ENCODE peak calls at places on chromosome 4, in nine cellular contexts. D, F, G, U, A, T, L, C and W are unnamed samples.
A peak's percentile ranks its signal among the peaks of the same experiment; 100 is the strongest.

GRCh38 chr4:2059034-2059725 is at the start of gene NAT8L:
- DNase-seq in D (peak; percentile 60), F (peak; percentile 55), G (no peak), U (no peak), A (no peak), T (no peak), L (peak; percentile 21), C (peak; percentile 71), W (no peak)

GRCh38 chr4:77564231-77564630 is 41.4 kb upstream of the CXCL13 start:
- DNase-seq in D (peak; percentile 35), F (no peak), G (no peak), U (peak; percentile 23), A (no peak), T (no peak), L (no peak), C (peak; percentile 52), W (no peak)

GRCh38 chr4:122278976-122279375 is 99.8 kb upstream of the ADAD1 start:
- DNase-seq in D (no peak), F (no peak), G (no peak), U (no peak), A (no peak), T (no peak), L (no peak), C (no peak), W (no peak)

GRCh38 chr4:11252149-11252548 is 176.5 kb downstream of the HS3ST1 start:
- DNase-seq in D (no peak), F (no peak), G (no peak), U (no peak), A (no peak), T (no peak), L (no peak), C (no peak), W (no peak)

GRCh38 chr4:31984872-31985271 is 1264.7 kb downstream of the PCDH7 start:
- DNase-seq in D (no peak), F (no peak), G (no peak), U (peak; percentile 3), A (no peak), T (peak; percentile 22), L (no peak), C (no peak), W (no peak)

GRCh38 chr4:150176559-150176958 is 98.3 kb downstream of the DCLK2 start:
- DNase-seq in D (no peak), F (peak; percentile 54), G (no peak), U (no peak), A (peak; percentile 10), T (no peak), L (no peak), C (peak; percentile 85), W (no peak)

GRCh38 chr4:54677416-54677815 is 19.7 kb downstream of the KIT start:
- DNase-seq in D (no peak), F (peak; percentile 61), G (no peak), U (no peak), A (no peak), T (no peak), L (no peak), C (no peak), W (no peak)

GRCh38 chr4:1011022-1011694 is at the start of gene FGFRL1:
- DNase-seq in D (peak; percentile 98), F (peak; percentile 94), G (peak; percentile 88), U (peak; percentile 84), A (peak; percentile 41), T (peak; percentile 71), L (peak; percentile 73), C (peak; percentile 96), W (no peak)

GRCh38 chr4:88706574-88706973 is 8.9 kb upstream of the NAP1L5 start:
- DNase-seq in D (peak; percentile 66), F (peak; percentile 69), G (no peak), U (peak; percentile 83), A (peak; percentile 43), T (peak; percentile 62), L (no peak), C (peak; percentile 80), W (no peak)

GRCh38 chr4:65670331-65671031 is at the start of gene EPHA5:
- DNase-seq in D (peak; percentile 78), F (peak; percentile 93), G (no peak), U (peak; percentile 70), A (peak; percentile 21), T (peak; percentile 93), L (no peak), C (peak; percentile 11), W (peak; percentile 97)

GRCh38 chr4:787561-787981 is 38.4 kb downstream of the CPLX1 start:
- DNase-seq in D (peak; percentile 68), F (no peak), G (no peak), U (no peak), A (no peak), T (no peak), L (no peak), C (no peak), W (no peak)

GRCh38 chr4:125316781-125317525 is 2.2 kb downstream of the FAT4 start:
- DNase-seq in D (peak; percentile 77), F (peak; percentile 37), G (no peak), U (peak; percentile 61), A (no peak), T (peak; percentile 23), L (no peak), C (peak; percentile 73), W (peak; percentile 90)

GRCh38 chr4:39976141-39976944 is 1.4 kb downstream of the PDS5A start:
- DNase-seq in D (peak; percentile 87), F (peak; percentile 85), G (peak; percentile 61), U (peak; percentile 88), A (peak; percentile 38), T (peak; percentile 75), L (peak; percentile 76), C (peak; percentile 91), W (no peak)

GRCh38 chr4:46931981-46932380 is 22.9 kb upstream of the COX7B2 start:
- DNase-seq in D (no peak), F (peak; percentile 67), G (no peak), U (peak; percentile 72), A (no peak), T (peak; percentile 58), L (no peak), C (peak; percentile 60), W (no peak)

GRCh38 chr4:7156273-7157139 is 35.8 kb upstream of the SORCS2 start:
- DNase-seq in D (no peak), F (no peak), G (no peak), U (peak; percentile 35), A (no peak), T (peak; percentile 26), L (no peak), C (peak; percentile 65), W (peak; percentile 75)

GRCh38 chr4:2340272-2341061 is 78.0 kb downstream of the ZFYVE28 start:
- DNase-seq in D (peak; percentile 35), F (no peak), G (peak; percentile 11), U (no peak), A (no peak), T (no peak), L (no peak), C (no peak), W (peak; percentile 79)

GRCh38 chr4:25621027-25621930 is 34.4 kb upstream of the SLC34A2 start:
- DNase-seq in D (no peak), F (no peak), G (no peak), U (no peak), A (no peak), T (no peak), L (no peak), C (no peak), W (no peak)

GRCh38 chr4:84028340-84028739 is 470.8 kb downstream of the NKX6-1 start:
- DNase-seq in D (no peak), F (no peak), G (no peak), U (no peak), A (no peak), T (peak; percentile 1), L (peak; percentile 15), C (no peak), W (no peak)
- TF ChIP-seq CTCF in D (no peak), F (no peak), G (no peak), U (no peak), A (no peak), T (peak; percentile 21), L (peak; percentile 13), C (no peak), W (no peak)

DNA sequence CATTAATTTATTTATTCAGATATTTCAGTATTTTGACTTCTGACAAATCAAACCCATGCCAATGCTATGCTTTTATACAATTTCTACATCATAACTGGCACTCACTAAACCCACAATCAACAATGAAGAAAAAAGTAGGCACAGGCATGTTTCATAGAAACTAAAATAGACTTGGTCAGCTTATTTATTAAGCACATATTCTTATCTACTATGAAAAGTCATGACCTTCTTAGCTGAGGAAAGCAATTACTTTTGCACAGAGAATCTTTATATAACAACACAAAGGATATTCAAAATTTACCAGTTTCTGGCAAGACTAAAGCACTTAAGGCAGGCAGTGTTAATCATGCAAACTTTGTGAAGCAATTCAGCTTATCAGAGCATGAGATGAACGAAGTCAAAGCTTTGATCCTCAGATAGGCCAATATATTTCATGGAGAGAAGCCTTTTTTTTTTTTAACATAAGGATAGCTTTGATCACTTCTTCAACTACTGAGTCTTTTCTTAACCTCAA is 490.6 kb downstream of the INPP4B start:
- DNase-seq in D (no peak), F (no peak), G (no peak), U (no peak), A (no peak), T (no peak), L (no peak), C (no peak), W (no peak)
- TF ChIP-seq CTCF in D (no peak), F (no peak), G (no peak), U (no peak), A (no peak), T (no peak), L (no peak), C (no peak), W (no peak)

DNA sequence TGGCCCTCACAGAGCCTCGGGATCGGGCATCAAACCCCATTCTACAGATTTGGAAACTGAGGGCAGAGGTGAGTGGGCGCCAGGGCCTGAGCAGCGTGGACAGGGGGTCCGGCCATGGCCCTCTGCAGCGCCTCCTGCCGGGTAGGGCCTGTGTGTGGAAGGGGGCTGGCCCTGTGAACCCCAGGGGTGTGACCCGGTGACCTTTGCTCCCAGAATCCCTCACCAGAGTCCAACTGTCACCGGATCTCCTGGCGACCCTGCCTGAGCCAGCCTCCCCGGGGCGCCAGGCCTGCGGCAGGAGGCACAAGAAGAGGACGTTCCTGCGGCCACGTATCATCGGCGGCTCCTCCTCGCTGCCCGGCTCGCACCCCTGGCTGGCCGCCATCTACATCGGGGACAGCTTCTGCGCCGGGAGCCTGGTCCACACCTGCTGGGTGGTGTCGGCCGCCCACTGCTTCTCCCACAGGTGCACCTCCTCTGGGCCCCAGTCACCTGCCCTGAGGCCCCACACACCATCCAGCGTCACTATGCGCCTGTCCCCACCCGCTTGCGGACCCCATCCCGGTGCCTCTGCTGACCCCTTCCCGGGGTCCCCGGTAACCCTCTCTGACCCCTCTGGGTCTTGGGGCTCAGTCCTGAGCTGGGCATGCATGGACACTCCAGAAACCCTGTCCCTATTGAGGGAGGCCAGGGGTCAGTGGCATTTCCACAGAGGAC is 4.2 kb downstream of the HGFAC start:
- DNase-seq in D (peak; percentile 71), F (no peak), G (no peak), U (no peak), A (no peak), T (no peak), L (no peak), C (no peak), W (no peak)
- TF ChIP-seq CTCF in D (no peak), F (no peak), G (no peak), U (no peak), A (no peak), T (no peak), L (no peak), C (no peak), W (no peak)

DNA sequence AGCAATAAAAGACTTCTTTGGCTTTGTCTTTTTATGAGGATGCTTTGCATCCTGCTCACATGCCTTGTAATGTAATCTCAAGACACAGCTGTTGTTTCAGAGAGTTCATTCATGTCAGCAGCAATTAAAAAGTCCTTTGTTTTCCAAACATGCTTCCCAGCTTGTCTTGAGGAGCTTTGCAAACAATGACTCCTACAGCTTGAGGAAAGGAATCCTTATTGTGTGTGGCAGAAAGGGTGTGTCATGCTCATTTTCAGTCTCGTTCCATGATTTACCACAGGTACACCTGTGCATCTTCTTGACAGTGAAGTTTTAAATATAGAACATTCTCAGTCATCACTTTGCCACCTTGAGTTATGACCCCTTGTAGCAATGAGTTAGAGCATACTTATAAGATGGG is 139.3 kb upstream of the AADAT start:
- DNase-seq in D (no peak), F (no peak), G (no peak), U (no peak), A (no peak), T (no peak), L (no peak), C (no peak), W (no peak)
- TF ChIP-seq CTCF in D (no peak), F (no peak), G (no peak), U (no peak), A (no peak), T (no peak), L (no peak), C (no peak), W (no peak)